ENCODE peak calls at places on chromosomes 4 and X, in five cellular contexts. A is K562, T is heart right ventricle, L is tibial artery, Q is ascending aorta. S is an unnamed sample. For H3K4me1, the result is how much of the 10 kb centered on the place peaks cover.

GRCh38 chr4:152308925-152309324 is 227.0 kb downstream of the FBXW7 start:
- DNase-seq in T (no peak), L (no peak), Q (no peak), A (no peak), S (no peak)

GRCh38 chr4:1012031-1012739 is 759 bp downstream of the FGFRL1 start:
- DNase-seq in L (no peak), A (peak), T (peak), Q (no peak), S (peak)

GRCh38 chrX:30831082-30831481 is 58.0 kb downstream of the TAB3 start:
- DNase-seq in T (no peak), A (no peak), Q (no peak), L (no peak), S (no peak)

GRCh38 chr4:152464030-152464823 is 71.7 kb downstream of the FBXW7 start:
- DNase-seq in T (no peak), L (no peak), Q (no peak), A (no peak), S (peak)

GRCh38 chr4:44988011-44988410 is 261.7 kb upstream of the GNPDA2 start:
- DNase-seq in A (no peak), Q (no peak), T (no peak), L (no peak), S (no peak)

GRCh38 chr4:87232241-87232640 is 11.8 kb upstream of the KLHL8 start:
- DNase-seq in L (no peak), T (no peak), Q (no peak), A (no peak), S (no peak)

GRCh38 chrX:101347859-101348451 is 587 bp downstream of the TIMM8A start:
- DNase-seq in T (no peak), A (peak), L (no peak), Q (no peak), S (no peak)

GRCh38 chr4:137621056-137621455 is 88.8 kb upstream of the PCDH18 start:
- DNase-seq in T (no peak), A (no peak), L (no peak), Q (no peak), S (no peak)

GRCh38 chr4:153529646-153530045 is 63.5 kb downstream of the TMEM131L start:
- DNase-seq in T (no peak), Q (no peak), A (no peak), L (no peak), S (no peak)

GRCh38 chr4:81473086-81473396 is 1.3 kb upstream of the RASGEF1B start:
- DNase-seq in T (no peak), A (no peak), L (no peak), Q (no peak), S (no peak)
- H3K27ac ChIP-seq in T (peak), A (no peak), L (peak), Q (peak), S (peak)

DNA sequence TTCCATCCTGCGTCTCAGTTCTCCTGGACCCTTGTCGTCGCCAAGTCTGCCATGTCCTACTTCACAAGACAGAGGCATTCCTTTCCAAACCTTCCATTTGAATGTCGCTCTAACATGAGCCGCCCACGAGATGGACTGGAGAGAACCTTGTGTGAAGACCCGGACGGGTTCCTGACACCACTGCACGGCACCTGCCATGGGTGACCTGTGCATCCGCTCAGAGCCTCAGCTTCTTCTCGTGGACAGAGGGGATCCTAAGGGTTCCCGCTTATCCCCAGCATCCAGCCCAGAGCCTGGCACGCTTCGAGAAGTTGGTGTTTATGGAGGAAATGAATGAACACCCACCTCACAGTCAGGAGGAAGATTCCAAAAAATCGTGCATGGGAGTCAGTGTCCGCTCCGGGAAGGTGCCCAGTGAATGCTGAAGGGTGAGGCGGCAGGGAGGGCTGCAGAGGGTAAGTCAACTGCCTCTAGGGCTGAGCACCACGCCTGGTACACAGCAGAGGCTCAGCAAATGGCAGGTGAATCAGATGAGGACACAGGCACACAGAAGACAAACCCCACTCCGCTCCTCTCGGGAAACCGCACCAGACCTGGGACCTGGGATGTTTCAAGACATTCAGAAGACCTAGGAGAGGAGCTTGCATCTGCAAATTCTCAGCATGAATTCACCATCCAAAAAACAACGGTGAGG is 52.6 kb downstream of the WFS1 start:
- DNase-seq in T (no peak), A (no peak), L (no peak), Q (no peak), S (no peak)
- H3K4me1 ChIP-seq in T (under half), A (under half), L (under half), Q (under half), S (under half)

DNA sequence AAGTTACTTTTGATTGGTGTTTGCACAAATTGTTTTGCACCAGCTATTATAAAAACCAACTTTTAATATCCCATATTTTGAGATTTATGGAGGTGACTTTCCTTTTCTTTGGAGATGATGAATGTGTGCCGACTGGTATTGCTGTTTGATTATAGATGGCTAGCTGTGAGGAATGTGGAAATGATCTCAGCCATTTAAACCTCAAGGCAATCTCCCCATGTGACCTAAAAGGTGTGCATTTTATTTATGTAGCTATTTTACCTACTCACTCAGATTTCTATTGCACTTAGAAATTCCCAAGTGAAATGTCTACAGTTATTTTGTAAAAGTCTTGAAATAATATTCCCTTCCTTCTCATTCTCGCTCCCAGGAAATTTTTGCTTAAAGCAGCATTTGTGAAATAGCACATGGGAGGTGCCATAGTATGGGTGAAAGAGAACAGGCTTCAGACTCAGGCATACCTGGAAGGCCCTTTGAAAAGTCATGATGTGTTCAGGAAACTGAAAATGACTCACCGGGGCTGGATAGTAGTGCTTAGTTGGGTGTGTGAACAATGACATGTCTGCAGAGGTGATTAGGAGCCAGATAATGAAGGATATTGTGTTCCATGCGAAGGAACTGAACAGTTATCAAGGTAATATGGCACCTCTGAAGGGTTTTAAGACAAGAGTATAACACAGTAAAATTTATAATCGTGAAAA is 247.6 kb downstream of the CBLL2 start:
- DNase-seq in L (no peak), T (no peak), A (no peak), Q (no peak), S (no peak)
- H3K27ac ChIP-seq in L (no peak), T (no peak), A (no peak), Q (no peak), S (no peak)

GRCh38 chr4:168867128-168867527 is 142.9 kb downstream of the CBR4 start:
- DNase-seq in T (no peak), Q (no peak), A (no peak), L (no peak), S (no peak)
- H3K4me1 ChIP-seq in T (under half), Q (half or more), A (under half), L (half or more), S (under half)

GRCh38 chr4:4289055-4289454 is 899 bp downstream of the LYAR start:
- DNase-seq in T (no peak), Q (no peak), L (no peak), A (no peak), S (no peak)

GRCh38 chr4:4293279-4293678 is 3.2 kb downstream of the ZBTB49 start:
- DNase-seq in A (no peak), Q (no peak), T (no peak), L (no peak), S (no peak)

GRCh38 chr4:4289575-4289929 is 402 bp downstream of the LYAR start:
- DNase-seq in A (no peak), Q (no peak), L (no peak), T (no peak), S (no peak)

GRCh38 chr4:4288098-4288497 is 1.9 kb downstream of the LYAR start:
- DNase-seq in L (no peak), T (no peak), A (no peak), Q (no peak), S (no peak)

GRCh38 chr4:4289930-4290850 is at the start of the genes LYAR and ZBTB49:
- DNase-seq in Q (peak), A (peak), T (peak), L (peak), S (peak)
- H3K27ac ChIP-seq in Q (peak), A (peak), T (peak), L (peak), S (peak)

GRCh38 chrX:124230573-124231300 is 101.7 kb upstream of the TEX13D start:
- DNase-seq in A (no peak), T (no peak), L (no peak), Q (no peak), S (no peak)
- H3K4me1 ChIP-seq in A (under half), T (under half), L (under half), Q (under half), S (under half)

GRCh38 chrX:125203379-125203736 is 116.3 kb upstream of the TEX13C start:
- DNase-seq in Q (no peak), L (peak), T (peak), A (no peak), S (no peak)

GRCh38 chrX:125205084-125205917 is 114.4 kb upstream of the TEX13C start:
- DNase-seq in L (peak), A (no peak), Q (peak), T (peak), S (no peak)

GRCh38 chrX:125202486-125203378 is 116.9 kb upstream of the TEX13C start:
- DNase-seq in Q (no peak), L (no peak), T (no peak), A (no peak), S (no peak)

GRCh38 chrX:125205918-125206665 is 113.6 kb upstream of the TEX13C start:
- DNase-seq in Q (no peak), T (no peak), L (peak), A (no peak), S (no peak)

GRCh38 chrX:125203737-125204578 is 115.7 kb upstream of the TEX13C start:
- DNase-seq in Q (peak), A (peak), L (peak), T (peak), S (no peak)
- H3K27ac ChIP-seq in Q (peak), A (no peak), L (peak), T (no peak), S (no peak)

DNA sequence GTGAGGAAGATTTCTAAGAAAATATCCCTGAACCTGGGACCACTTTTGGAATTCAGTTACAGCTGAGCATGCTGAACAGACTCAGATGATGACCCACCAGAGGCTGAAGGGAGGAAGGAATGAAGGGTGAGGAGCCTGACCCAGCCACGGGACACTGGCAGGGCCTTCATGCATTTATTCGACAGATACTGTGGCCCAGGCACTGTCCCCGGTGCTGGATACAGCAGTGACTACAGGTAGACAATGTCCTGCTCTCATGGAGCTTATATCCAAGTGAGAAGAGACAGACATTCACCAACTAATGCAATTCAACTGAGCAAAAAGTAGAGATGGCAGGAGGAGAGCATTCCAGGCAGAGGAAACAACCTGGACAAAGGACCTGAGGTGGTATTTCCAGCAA is 2.2 kb upstream of the IQSEC2 start:
- DNase-seq in L (no peak), A (no peak), Q (peak), T (no peak), S (no peak)
- H3K4me1 ChIP-seq in L (under half), A (under half), Q (under half), T (half or more), S (under half)

DNA sequence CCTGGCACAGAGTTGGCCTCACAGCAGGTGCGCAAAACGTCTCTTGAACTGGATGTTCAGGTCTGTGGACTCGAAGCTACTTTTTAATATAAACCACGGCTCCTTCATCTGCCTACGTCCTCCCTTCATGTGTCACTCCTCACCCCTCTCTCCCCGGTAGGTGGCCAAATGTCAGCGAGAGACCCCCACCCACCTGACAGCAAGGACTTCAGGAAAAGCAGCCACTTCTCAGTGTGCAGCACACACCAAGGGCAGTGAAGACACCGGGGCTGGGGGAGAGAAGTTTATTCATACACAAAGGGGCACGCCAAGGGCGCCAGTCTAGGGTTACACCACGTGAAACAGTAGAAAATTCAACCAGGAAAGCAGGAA is 181.2 kb downstream of the AFAP1 start:
- DNase-seq in A (no peak), T (no peak), Q (no peak), L (no peak), S (no peak)
- H3K27ac ChIP-seq in A (no peak), T (peak), Q (no peak), L (no peak), S (peak)

S was measured in naive thymus-derived CD4-positive, alpha-beta T cell.